ENCODE peak calls at places on chromosome 5, in five cellular contexts. K, T, I, B and X are unnamed samples.

GRCh38 chr5:150479416-150479815 is 28.5 kb upstream of the NDST1 start:
- DNase-seq in K (no peak), T (no peak), I (no peak), B (no peak), X (no peak)

GRCh38 chr5:15993934-15994333 is 185.7 kb downstream of the MARCHF11 start:
- DNase-seq in K (no peak), T (peak), I (peak), B (no peak), X (no peak)

GRCh38 chr5:115766608-115767007 is 49.9 kb downstream of the CDO1 start:
- DNase-seq in K (no peak), T (no peak), I (no peak), B (no peak), X (no peak)

GRCh38 chr5:66655395-66656324 is 59.5 kb downstream of the MAST4 start:
- DNase-seq in K (no peak), T (no peak), I (no peak), B (no peak), X (no peak)

GRCh38 chr5:111072949-111073682 is 1.6 kb downstream of the TSLP start:
- DNase-seq in K (peak), T (no peak), I (peak), B (peak), X (peak)

GRCh38 chr5:95708876-95709275 is 22.3 kb upstream of the RHOBTB3 start:
- DNase-seq in K (no peak), T (no peak), I (no peak), B (no peak), X (no peak)

GRCh38 chr5:53430618-53431252 is 49.7 kb upstream of the FST start:
- DNase-seq in K (peak), T (peak), I (no peak), B (no peak), X (no peak)

GRCh38 chr5:81125959-81126358 is 107.2 kb upstream of the CKMT2 start:
- DNase-seq in K (no peak), T (no peak), I (no peak), B (peak), X (peak)

GRCh38 chr5:153672347-153673090 is 182.0 kb downstream of the GRIA1 start:
- DNase-seq in K (no peak), T (no peak), I (no peak), B (no peak), X (no peak)

GRCh38 chr5:32312194-32312681 is 501 bp downstream of the MTMR12 start:
- DNase-seq in K (peak), T (peak), I (peak), B (peak), X (peak)

GRCh38 chr5:95870105-95870672 is 47.7 kb upstream of the GLRX start:
- DNase-seq in K (no peak), T (peak), I (no peak), B (no peak), X (no peak)

GRCh38 chr5:16534280-16534679 is 68.7 kb upstream of the ZNF622 start:
- DNase-seq in K (no peak), T (no peak), I (no peak), B (no peak), X (no peak)

GRCh38 chr5:148465381-148466290 is 81.9 kb downstream of the FBXO38 start:
- DNase-seq in K (no peak), T (no peak), I (no peak), B (no peak), X (no peak)

GRCh38 chr5:17203329-17204132 is 13.9 kb upstream of the BASP1 start:
- DNase-seq in K (peak), T (peak), I (peak), B (no peak), X (peak)

GRCh38 chr5:13218518-13218917 is 726.0 kb downstream of the DNAH5 start:
- DNase-seq in K (peak), T (no peak), I (peak), B (no peak), X (no peak)

GRCh38 chr5:146213210-146213838 is 9.9 kb downstream of the RBM27 start:
- DNase-seq in K (no peak), T (peak), I (no peak), B (no peak), X (no peak)

GRCh38 chr5:119190470-119190869 is 119.6 kb downstream of the DMXL1 start:
- DNase-seq in K (no peak), T (no peak), I (no peak), B (no peak), X (no peak)

GRCh38 chr5:1315709-1316587 is 21.1 kb upstream of the TERT start:
- DNase-seq in K (no peak), T (no peak), I (peak), B (peak), X (peak)

GRCh38 chr5:179293276-179293675 is 52.0 kb downstream of the ADAMTS2 start:
- DNase-seq in K (no peak), T (no peak), I (no peak), B (peak), X (peak)

GRCh38 chr5:14588758-14589543 is 7.4 kb downstream of the OTULINL start:
- DNase-seq in K (no peak), T (no peak), I (no peak), B (peak), X (no peak)

GRCh38 chr5:149239917-149240316 is 31.7 kb upstream of the AFAP1L1 start:
- DNase-seq in K (no peak), T (no peak), I (no peak), B (no peak), X (no peak)

GRCh38 chr5:176819476-176819875 is 9.1 kb downstream of the UNC5A start:
- DNase-seq in K (no peak), T (no peak), I (peak), B (no peak), X (no peak)

GRCh38 chr5:151039665-151040064 is 19.3 kb downstream of the GPX3 start:
- DNase-seq in K (no peak), T (no peak), I (no peak), B (no peak), X (no peak)

GRCh38 chr5:2523180-2523579 is 228.3 kb downstream of the IRX2 start:
- DNase-seq in K (no peak), T (no peak), I (no peak), B (no peak), X (no peak)

GRCh38 chr5:178249191-178249989 is 16.8 kb upstream of the PHYKPL start:
- DNase-seq in K (no peak), T (peak), I (no peak), B (no peak), X (no peak)

GRCh38 chr5:78162253-78162862 is 132.1 kb downstream of the AP3B1 start:
- DNase-seq in K (peak), T (peak), I (peak), B (no peak), X (no peak)

GRCh38 chr5:153974131-153974812 is 64.4 kb downstream of the FAM114A2 start:
- DNase-seq in K (peak), T (no peak), I (peak), B (no peak), X (no peak)

GRCh38 chr5:111251941-111252340 is 27.8 kb downstream of the CAMK4 start:
- DNase-seq in K (no peak), T (no peak), I (no peak), B (no peak), X (no peak)

GRCh38 chr5:6356578-6357164 is 21.7 kb downstream of the MED10 start:
- DNase-seq in K (no peak), T (no peak), I (no peak), B (no peak), X (no peak)

GRCh38 chr5:147835386-147835798 is 3.9 kb upstream of the SPINK1 start:
- DNase-seq in K (no peak), T (no peak), I (no peak), B (no peak), X (no peak)

GRCh38 chr5:170195876-170196275 is 36.9 kb upstream of the C5orf58 start:
- DNase-seq in K (no peak), T (no peak), I (no peak), B (no peak), X (no peak)